ENCODE peak calls at places on chromosome 22, in five cellular contexts. E is AML-193; H is stimulated activated CD4-positive, alpha-beta T cell treated with anti-CD3 and anti-CD28 coated beads, Interleukin-2, amount 100 ng/mL, for 48 hours; G is A172; B is iris pigment epithelial cell. K is an unnamed sample.

GRCh38 chr22:39223091-39223710 is 21.6 kb downstream of the PDGFB start:
- DNase-seq in E (no peak), B (no peak), G (no peak), H (no peak), K (no peak)

GRCh38 chr22:29149841-29150555 is 55.7 kb upstream of the EMID1 start:
- DNase-seq in G (no peak), H (no peak), B (no peak), E (no peak), K (no peak)

GRCh38 chr22:44702479-44703219 is 645 bp downstream of the PRR5 start:
- DNase-seq in G (no peak), H (no peak), B (peak), E (no peak), K (no peak)

GRCh38 chr22:20779014-20779812 is 5.3 kb downstream of the SERPIND1 start:
- DNase-seq in B (no peak), E (no peak), G (no peak), H (no peak), K (no peak)

GRCh38 chr22:37195921-37196320 is 7.9 kb upstream of the C1QTNF6 start:
- DNase-seq in H (no peak), G (no peak), E (no peak), B (no peak), K (no peak)

GRCh38 chr22:23521442-23522113 is 58.5 kb downstream of the IGLL1 start:
- DNase-seq in G (peak), E (peak), B (peak), H (peak), K (peak)

GRCh38 chr22:46201059-46201757 is 48.9 kb downstream of the CDPF1 start:
- DNase-seq in H (no peak), G (no peak), B (no peak), E (no peak), K (no peak)

GRCh38 chr22:49767355-49768062 is 60.2 kb downstream of the BRD1 start:
- DNase-seq in G (peak), B (peak), E (peak), H (no peak), K (peak)

GRCh38 chr22:41831383-41831782 is 1.5 kb upstream of the SREBF2 start:
- DNase-seq in B (peak), H (no peak), G (no peak), E (peak), K (peak)

GRCh38 chr22:35643991-35644390 is 4.3 kb upstream of the APOL6 start:
- DNase-seq in E (no peak), G (no peak), B (no peak), H (no peak), K (no peak)

GRCh38 chr22:36873614-36874308 is 13.0 kb downstream of the NCF4 start:
- DNase-seq in B (peak), G (peak), E (peak), H (peak), K (peak)

GRCh38 chr22:24772493-24773220 is 1.9 kb downstream of the PIWIL3 start:
- DNase-seq in E (no peak), B (peak), G (peak), H (no peak), K (no peak)

GRCh38 chr22:20583471-20583922 is 76.1 kb downstream of the MED15 start:
- DNase-seq in B (no peak), H (no peak), E (no peak), G (no peak), K (no peak)

GRCh38 chr22:23163665-23164064 is 16.6 kb upstream of the BCR start:
- DNase-seq in B (no peak), E (no peak), H (no peak), G (no peak), K (no peak)

GRCh38 chr22:42711281-42711731 is 9.4 kb downstream of the A4GALT start:
- DNase-seq in E (no peak), H (no peak), B (no peak), G (no peak), K (no peak)

GRCh38 chr22:41940853-41941765 is 5.8 kb downstream of the CENPM start:
- DNase-seq in H (peak), E (peak), G (peak), B (peak), K (peak)

GRCh38 chr22:38744981-38745380 is 10.8 kb downstream of the SUN2 start:
- DNase-seq in G (no peak), B (no peak), E (no peak), H (no peak), K (no peak)

GRCh38 chr22:39142088-39142667 is 10.3 kb downstream of the CBX7 start:
- DNase-seq in H (no peak), G (no peak), B (no peak), E (no peak), K (no peak)